ENCODE peak calls at places on chromosomes 2 and 18, in five cellular contexts. D is foreskin keratinocyte, Z is trophoblast cell, T is HCT116, Q is MM.1S. H is an unnamed sample.

GRCh38 chr2:240140511-240140910 is at the start of gene OTOS:
- DNase-seq in D (no peak), Z (no peak), T (no peak), Q (no peak), H (no peak)

GRCh38 chr2:218252509-218253247 is 8.1 kb upstream of the GPBAR1 start:
- DNase-seq in D (no peak), Z (no peak), T (no peak), Q (no peak), H (no peak)

GRCh38 chr2:121123268-121123667 is 161.7 kb downstream of the TFCP2L1 start:
- DNase-seq in D (no peak), Z (no peak), T (no peak), Q (no peak), H (no peak)

GRCh38 chr2:24754985-24755690 is 38.1 kb downstream of the PTRHD1 start:
- DNase-seq in D (peak), Z (no peak), T (no peak), Q (no peak), H (no peak)

GRCh38 chr2:169446452-169446851 is 32.8 kb upstream of the BBS5 start:
- DNase-seq in D (no peak), Z (no peak), T (no peak), Q (no peak), H (no peak)

GRCh38 chr2:37244017-37244416 is 12.6 kb downstream of the NDUFAF7 start:
- DNase-seq in D (no peak), Z (no peak), T (no peak), Q (peak), H (no peak)

GRCh38 chr2:68716948-68717661 is 17.5 kb upstream of the ARHGAP25 start:
- DNase-seq in D (no peak), Z (no peak), T (no peak), Q (no peak), H (no peak)

GRCh38 chr2:111706481-111707001 is 177.5 kb downstream of the ANAPC1 start:
- DNase-seq in D (no peak), Z (no peak), T (no peak), Q (peak), H (no peak)

GRCh38 chr2:99636432-99637034 is 146.7 kb upstream of the REV1 start:
- DNase-seq in D (no peak), Z (no peak), T (no peak), Q (no peak), H (peak)

GRCh38 chr18:51448949-51449348 is 251.5 kb upstream of the MEX3C start:
- DNase-seq in D (no peak), Z (no peak), T (no peak), Q (peak), H (no peak)

GRCh38 chr18:34128436-34128835 is 96.3 kb downstream of the NOL4 start:
- DNase-seq in D (peak), Z (no peak), T (no peak), Q (no peak), H (no peak)

GRCh38 chr2:152573168-152573567 is 144.1 kb downstream of the PRPF40A start:
- DNase-seq in D (peak), Z (peak), T (peak), Q (peak), H (no peak)

GRCh38 chr18:50654658-50655550 is 95.0 kb downstream of the MAPK4 start:
- DNase-seq in D (no peak), Z (no peak), T (no peak), Q (no peak), H (no peak)

GRCh38 chr2:227267406-227268115 is 57.5 kb upstream of the MFF start:
- DNase-seq in D (peak), Z (no peak), T (no peak), Q (no peak), H (no peak)

GRCh38 chr2:233112261-233113113 is 52.3 kb downstream of the INPP5D start:
- DNase-seq in D (no peak), Z (no peak), T (no peak), Q (no peak), H (peak)

GRCh38 chr2:127040169-127040568 is 66.8 kb downstream of the BIN1 start:
- DNase-seq in D (no peak), Z (no peak), T (no peak), Q (no peak), H (no peak)

GRCh38 chr2:224945134-224945533 is 97.1 kb downstream of the DOCK10 start:
- DNase-seq in D (no peak), Z (no peak), T (no peak), Q (no peak), H (no peak)

GRCh38 chr2:239253705-239254104 is 147.1 kb downstream of the HDAC4 start:
- DNase-seq in D (no peak), Z (no peak), T (no peak), Q (no peak), H (peak)

GRCh38 chr2:216082805-216083204 is 1.1 kb downstream of the TMEM169 start:
- DNase-seq in D (no peak), Z (no peak), T (no peak), Q (no peak), H (no peak)

GRCh38 chr2:132692816-132693215 is 22.8 kb upstream of the LYPD1 start:
- DNase-seq in D (no peak), Z (no peak), T (no peak), Q (no peak), H (no peak)
- H3K27ac ChIP-seq in D (no peak), Z (no peak), T (no peak), Q (no peak), H (no peak)

GRCh38 chr2:64479259-64480198 is 25.6 kb downstream of the LGALSL start:
- DNase-seq in D (peak), Z (no peak), T (no peak), Q (no peak), H (no peak)

GRCh38 chr2:64481665-64482064 is 27.7 kb downstream of the LGALSL start:
- DNase-seq in D (no peak), Z (no peak), T (no peak), Q (no peak), H (no peak)

GRCh38 chr2:64478036-64478435 is 24.1 kb downstream of the LGALSL start:
- DNase-seq in D (no peak), Z (no peak), T (no peak), Q (no peak), H (no peak)

GRCh38 chr2:64477037-64477436 is 23.1 kb downstream of the LGALSL start:
- DNase-seq in D (no peak), Z (no peak), T (no peak), Q (no peak), H (no peak)

GRCh38 chr2:64478502-64479230 is 24.7 kb downstream of the LGALSL start:
- DNase-seq in D (peak), Z (no peak), T (no peak), Q (peak), H (no peak)
- H3K27ac ChIP-seq in D (peak), Z (no peak), T (no peak), Q (peak), H (no peak)

GRCh38 chr2:112713926-112714325 is 6.9 kb upstream of the NT5DC4 start:
- DNase-seq in D (no peak), Z (no peak), T (no peak), Q (no peak), H (no peak)

GRCh38 chr2:112713585-112713925 is 7.3 kb upstream of the NT5DC4 start:
- DNase-seq in D (no peak), Z (no peak), T (no peak), Q (no peak), H (no peak)

GRCh38 chr2:112714331-112714730 is 6.5 kb upstream of the NT5DC4 start:
- DNase-seq in D (no peak), Z (no peak), T (no peak), Q (no peak), H (no peak)

GRCh38 chr2:112712465-112712864 is 8.4 kb upstream of the NT5DC4 start:
- DNase-seq in D (no peak), Z (no peak), T (no peak), Q (no peak), H (no peak)

GRCh38 chr2:112712903-112713584 is 7.8 kb upstream of the NT5DC4 start:
- DNase-seq in D (peak), Z (no peak), T (no peak), Q (no peak), H (no peak)
- H3K27ac ChIP-seq in D (no peak), Z (no peak), T (no peak), Q (no peak), H (no peak)

DNA sequence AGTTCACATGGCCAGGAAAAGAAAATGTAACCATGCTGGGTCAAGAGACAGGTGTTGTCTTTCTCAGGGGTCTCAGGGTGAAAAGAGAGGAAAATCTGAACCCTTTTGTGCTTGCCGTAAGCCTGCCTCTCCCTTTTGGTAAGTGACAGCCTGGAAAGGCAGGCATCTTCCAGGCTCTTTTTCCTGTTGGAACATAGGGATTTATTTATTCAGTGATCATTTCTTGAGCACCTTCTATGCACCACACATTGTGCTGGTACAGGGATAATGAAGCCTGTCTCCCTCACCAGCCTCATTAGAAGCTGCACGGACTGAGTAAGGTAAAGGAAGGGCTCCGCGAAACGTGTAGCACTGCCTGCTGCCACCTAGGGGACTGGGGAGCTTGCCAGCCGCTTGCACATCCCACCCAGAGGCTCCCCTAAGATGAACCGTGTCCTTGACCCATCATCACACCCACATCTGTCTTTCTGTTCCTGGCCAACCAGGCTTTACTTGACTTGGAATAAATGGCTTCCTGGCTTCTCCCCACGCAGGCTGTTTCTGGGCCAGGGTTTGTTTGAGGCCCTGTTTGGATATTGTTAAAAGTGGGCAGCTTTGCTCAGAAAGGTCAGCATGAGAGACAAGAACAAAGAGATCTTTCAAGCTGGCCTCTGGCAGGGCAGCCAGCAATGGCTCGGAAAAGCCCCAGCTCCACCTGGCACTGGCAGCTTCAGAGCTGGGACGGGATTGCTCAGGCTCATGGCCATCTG is 73.3 kb upstream of the MCFD2 start:
- DNase-seq in D (no peak), Z (no peak), T (no peak), Q (no peak), H (no peak)
- H3K27ac ChIP-seq in D (no peak), Z (no peak), T (no peak), Q (no peak), H (peak)

GRCh38 chr2:223058952-223059716 is 7.1 kb downstream of the KCNE4 start:
- DNase-seq in D (no peak), Z (no peak), T (no peak), Q (no peak), H (no peak)

GRCh38 chr2:223055836-223056235 is 3.8 kb downstream of the KCNE4 start:
- DNase-seq in D (no peak), Z (no peak), T (no peak), Q (no peak), H (peak)

GRCh38 chr2:223056656-223057418 is 4.8 kb downstream of the KCNE4 start:
- DNase-seq in D (no peak), Z (no peak), T (no peak), Q (no peak), H (no peak)

GRCh38 chr2:223055140-223055539 is 3.1 kb downstream of the KCNE4 start:
- DNase-seq in D (no peak), Z (no peak), T (no peak), Q (no peak), H (no peak)

GRCh38 chr2:223057545-223057944 is 5.6 kb downstream of the KCNE4 start:
- DNase-seq in D (no peak), Z (no peak), T (no peak), Q (no peak), H (no peak)
- H3K27ac ChIP-seq in D (no peak), Z (no peak), T (no peak), Q (no peak), H (no peak)

DNA sequence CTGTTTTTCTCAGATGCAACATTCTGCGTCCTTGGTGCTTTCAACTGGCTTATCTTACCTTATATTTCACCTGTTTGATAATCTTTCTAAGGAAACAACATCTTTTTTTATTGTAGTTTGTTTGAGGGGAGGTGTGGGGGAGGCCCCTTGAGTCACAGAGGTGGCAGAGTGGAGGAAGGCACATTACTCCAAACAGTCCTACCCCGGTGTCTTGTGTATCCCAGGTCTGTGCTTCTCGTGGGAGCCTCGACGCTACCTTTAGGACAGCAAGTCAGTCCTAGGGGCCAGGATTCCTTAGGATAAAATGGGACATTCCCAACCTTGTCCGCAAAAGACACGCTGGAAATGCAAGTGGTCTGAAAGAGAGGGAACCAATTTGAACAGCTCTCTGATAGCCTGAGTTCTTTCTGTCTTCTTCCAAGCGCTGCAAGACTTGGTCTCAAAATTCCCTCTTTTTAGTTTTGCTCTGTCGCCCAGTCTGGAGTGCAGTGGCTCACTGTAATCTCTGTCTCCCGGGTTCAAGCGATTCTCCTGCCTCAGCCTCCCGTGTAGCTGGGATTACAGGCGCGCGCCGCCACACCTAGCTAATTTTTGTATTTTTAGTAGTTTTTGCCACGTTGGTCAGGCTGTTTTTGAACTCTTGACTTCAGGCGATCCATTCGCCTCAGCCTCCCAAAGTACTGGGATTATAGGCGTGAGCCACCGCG is 4.0 kb downstream of the GATA6 start:
- DNase-seq in D (no peak), Z (no peak), T (no peak), Q (no peak), H (no peak)
- H3K27ac ChIP-seq in D (no peak), Z (no peak), T (no peak), Q (no peak), H (peak)

GRCh38 chr2:9232886-9233285 is 26.3 kb downstream of the ASAP2 start:
- DNase-seq in D (no peak), Z (peak), T (peak), Q (no peak), H (no peak)
- H3K27ac ChIP-seq in D (no peak), Z (peak), T (peak), Q (no peak), H (no peak)

DNA sequence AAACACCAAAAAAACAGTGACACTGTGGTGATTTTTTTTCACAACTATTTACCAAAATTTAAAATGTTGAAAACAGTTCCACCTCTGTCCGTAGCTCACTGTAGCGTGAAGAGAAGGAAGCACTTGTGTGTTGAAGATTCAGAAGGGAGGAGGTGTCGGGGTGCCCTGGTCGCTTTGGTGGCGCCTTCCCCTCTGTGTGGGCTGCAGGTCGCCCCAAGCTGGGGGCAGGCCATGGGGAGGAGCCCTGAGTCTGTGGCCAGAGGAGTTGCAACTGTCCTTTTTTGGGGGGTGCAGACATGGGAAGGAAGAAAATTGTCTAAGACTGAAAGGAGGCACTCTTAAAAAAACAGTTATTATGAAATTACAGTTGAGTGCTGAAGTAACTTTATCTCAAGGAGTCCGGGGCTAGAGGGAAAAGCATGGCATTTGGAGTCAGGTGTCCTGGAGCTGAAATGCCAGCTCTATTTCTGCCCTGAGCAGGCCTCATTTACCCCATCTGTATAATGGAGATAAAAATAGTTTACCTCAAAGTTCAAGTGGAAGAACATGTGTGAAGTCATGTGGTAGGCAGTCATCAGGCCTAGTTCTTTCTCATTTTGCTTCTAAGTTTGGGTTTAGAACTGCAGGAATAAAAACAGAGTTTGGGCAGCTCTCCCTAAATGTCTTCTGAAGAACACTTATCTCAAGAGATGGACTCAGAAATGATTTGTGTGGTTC is 82.1 kb downstream of the RNF144A start:
- DNase-seq in D (no peak), Z (no peak), T (no peak), Q (no peak), H (no peak)
- H3K27ac ChIP-seq in D (no peak), Z (no peak), T (no peak), Q (no peak), H (no peak)

DNA sequence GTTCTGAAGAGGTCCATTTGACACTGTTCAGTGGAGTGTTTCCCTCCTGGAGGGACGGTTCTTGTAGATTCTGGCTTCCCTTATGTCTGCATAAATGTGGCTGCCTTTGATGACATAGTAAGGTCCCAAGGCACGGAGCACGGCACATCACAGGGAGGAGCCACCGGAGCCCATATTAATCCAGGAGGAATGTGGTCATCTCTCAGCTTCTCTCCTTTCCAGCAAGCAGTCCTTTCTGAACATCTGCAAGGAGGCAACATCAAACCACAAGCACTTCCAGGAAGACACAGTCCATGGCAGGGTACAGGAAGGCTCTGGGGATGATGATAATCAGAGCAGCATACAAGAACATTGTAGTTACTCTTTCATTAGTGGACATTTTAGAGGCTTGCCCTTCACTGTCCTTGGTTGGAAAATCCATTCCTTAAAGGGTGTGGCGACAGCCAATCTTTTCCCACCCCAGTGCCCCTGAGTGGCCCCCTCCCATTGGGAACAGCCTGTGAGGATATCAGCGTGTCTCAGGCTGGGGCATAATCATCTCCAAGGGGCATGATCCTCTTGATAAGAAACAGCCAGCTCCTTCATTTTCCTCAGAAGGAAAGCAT is 31.2 kb downstream of the YPEL5 start:
- DNase-seq in D (no peak), Z (no peak), T (no peak), Q (no peak), H (no peak)
- H3K27ac ChIP-seq in D (no peak), Z (no peak), T (no peak), Q (no peak), H (no peak)

GRCh38 chr18:3139406-3139805 is 80.4 kb downstream of the MYOM1 start:
- DNase-seq in D (no peak), Z (no peak), T (no peak), Q (no peak), H (no peak)

GRCh38 chr18:3140342-3140741 is 79.4 kb downstream of the MYOM1 start:
- DNase-seq in D (no peak), Z (no peak), T (no peak), Q (no peak), H (no peak)

GRCh38 chr18:3138274-3138975 is 81.3 kb downstream of the MYOM1 start:
- DNase-seq in D (no peak), Z (no peak), T (no peak), Q (no peak), H (no peak)

GRCh38 chr18:3132700-3133099 is 87.1 kb downstream of the MYOM1 start:
- DNase-seq in D (no peak), Z (no peak), T (no peak), Q (no peak), H (no peak)

DNA sequence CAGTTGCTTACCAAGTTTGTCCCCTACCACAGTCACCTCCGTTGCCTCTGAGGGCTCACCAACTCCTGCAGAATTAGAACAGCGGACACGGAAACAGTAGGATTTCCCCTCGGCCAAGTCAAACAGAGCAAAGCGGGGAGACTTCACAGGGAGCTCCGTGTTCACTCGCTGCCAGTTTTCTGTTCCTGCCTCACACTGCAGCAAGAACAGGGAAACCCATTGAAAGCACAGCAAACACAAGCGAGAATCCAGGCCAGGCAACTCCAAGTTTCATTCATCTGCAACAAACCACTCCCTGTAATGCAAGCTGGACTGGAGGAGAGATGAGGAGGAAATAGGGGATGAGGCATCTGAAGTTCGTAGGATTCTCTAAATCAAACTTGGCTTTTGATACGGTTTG is 84.2 kb downstream of the MYOM1 start:
- DNase-seq in D (no peak), Z (no peak), T (no peak), Q (no peak), H (no peak)
- H3K27ac ChIP-seq in D (no peak), Z (no peak), T (no peak), Q (no peak), H (no peak)

H was measured in pancreas.